ENCODE peak calls at places on chromosomes 2 and 18, in four cellular contexts. P is heart right ventricle, F is activated T-helper 1 cell treated with Interleukin-2 at 50 U/mL for 16 hours, U is fibroblast of lung. R is an unnamed sample.
A peak's percentile ranks its signal among the peaks of the same experiment; 100 is the strongest.

GRCh38 chr2:241070361-241070760 is 31.7 kb downstream of the MTERF4 start:
- DNase-seq in P (no peak), U (no peak), F (no peak), R (no peak)

GRCh38 chr18:7457276-7457675 is 109.8 kb upstream of the PTPRM start:
- DNase-seq in F (no peak), U (no peak), P (no peak), R (no peak)

GRCh38 chr18:55096261-55097026 is 137.2 kb upstream of the CCDC68 start:
- DNase-seq in F (no peak), P (no peak), U (peak; percentile 65), R (peak; percentile 54)

GRCh38 chr2:152413228-152414030 is 78.5 kb downstream of the FMNL2 start:
- DNase-seq in F (no peak), P (no peak), U (no peak), R (no peak)

GRCh38 chr18:59514193-59514592 is 155.1 kb upstream of the LMAN1 start:
- DNase-seq in U (peak; percentile 82), F (no peak), P (peak; percentile 69), R (peak; percentile 51)

GRCh38 chr2:23555944-23556343 is 171.0 kb downstream of the KLHL29 start:
- DNase-seq in F (no peak), U (no peak), P (no peak), R (no peak)

GRCh38 chr2:43461461-43462073 is 134.3 kb downstream of the THADA start:
- DNase-seq in U (no peak), P (no peak), F (no peak), R (no peak)

GRCh38 chr18:74283255-74283554 is 8.6 kb downstream of the CYB5A start:
- DNase-seq in P (no peak), U (no peak), F (no peak), R (no peak)

GRCh38 chr2:62302763-62303435 is 107.0 kb downstream of the B3GNT2 start:
- DNase-seq in P (no peak), F (no peak), U (no peak), R (no peak)

GRCh38 chr2:64063924-64064331 is 44.7 kb upstream of the VPS54 start:
- DNase-seq in U (peak; percentile 55), F (no peak), P (no peak), R (peak; percentile 95)

GRCh38 chr2:237934186-237934585 is 32.6 kb upstream of the UBE2F start:
- DNase-seq in F (no peak), P (no peak), U (no peak), R (no peak)

GRCh38 chr2:54561795-54562592 is 105.9 kb downstream of the SPTBN1 start:
- DNase-seq in P (no peak), U (no peak), F (no peak), R (no peak)

GRCh38 chr2:215684448-215685217 is 248.8 kb upstream of the FN1 start:
- DNase-seq in U (peak; percentile 41), F (no peak), P (no peak), R (peak; percentile 88)

GRCh38 chr2:142136571-142136970 is 5.8 kb upstream of the LRP1B start:
- DNase-seq in P (no peak), F (no peak), U (no peak), R (peak; percentile 51)

GRCh38 chr2:138665932-138666331 is 114.3 kb downstream of the NXPH2 start:
- DNase-seq in F (no peak), P (no peak), U (no peak), R (no peak)

GRCh38 chr2:237421542-237422047 is 7.6 kb upstream of the COL6A3 start:
- DNase-seq in U (peak; percentile 92), F (peak; percentile 69), P (peak; percentile 85), R (peak; percentile 89)

GRCh38 chr2:134202361-134202760 is 51.5 kb upstream of the MGAT5 start:
- DNase-seq in F (no peak), U (no peak), P (no peak), R (no peak)

GRCh38 chr18:36905560-36905959 is 76.6 kb downstream of the KIAA1328 start:
- DNase-seq in U (no peak), F (no peak), P (no peak), R (no peak)

GRCh38 chr18:9417081-9417841 is 58.1 kb upstream of the RALBP1 start:
- DNase-seq in F (no peak), P (peak; percentile 35), U (peak; percentile 57), R (peak; percentile 7)

GRCh38 chr2:181570833-181571661 is 85.9 kb downstream of the CERKL start:
- DNase-seq in F (no peak), P (no peak), U (peak; percentile 36), R (peak; percentile 23)

GRCh38 chr2:108907822-108908716 is 81.0 kb downstream of the EDAR start:
- DNase-seq in F (no peak), U (no peak), P (no peak), R (no peak)

GRCh38 chr2:240142859-240143258 is 2.4 kb upstream of the OTOS start:
- DNase-seq in P (no peak), U (no peak), F (no peak), R (no peak)

GRCh38 chr18:48929212-48929612 is 21.6 kb downstream of the SMAD7 start:
- DNase-seq in F (no peak), U (no peak), P (no peak), R (no peak)